ENCODE peak calls at places on chromosomes 2 and 18, in ten cellular contexts. V, M, H, W, B, F, R, E, K and D are unnamed samples.

GRCh38 chr2:112031473-112031872 is 23.6 kb upstream of the TMEM87B start:
- DNase-seq in E (no peak), F (no peak), M (no peak), B (no peak), W (peak), H (peak), R (no peak), V (no peak), K (no peak), D (no peak)

GRCh38 chr2:4976407-4976806 is 715.8 kb upstream of the SOX11 start:
- DNase-seq in M (no peak), F (no peak), E (no peak), K (no peak), R (no peak), H (no peak), V (no peak), W (no peak), B (no peak), D (no peak)

GRCh38 chr2:120381661-120382060 is 35.7 kb downstream of the INHBB start:
- DNase-seq in R (no peak), E (no peak), B (no peak), F (no peak), H (no peak), V (no peak), K (peak), M (no peak), W (no peak), D (no peak)

GRCh38 chr2:105789745-105790466 is 45.2 kb downstream of the NCK2 start:
- DNase-seq in E (peak), F (no peak), M (no peak), B (peak), V (no peak), H (peak), R (no peak), W (peak), K (no peak), D (no peak)

GRCh38 chr2:31237348-31238017 is 3.5 kb downstream of the EHD3 start:
- DNase-seq in H (no peak), V (no peak), K (no peak), E (no peak), B (no peak), R (no peak), M (no peak), F (no peak), W (no peak), D (no peak)

GRCh38 chr2:171522057-171522803 is at the start of gene CYBRD1:
- DNase-seq in K (peak), R (peak), V (peak), E (peak), F (peak), M (no peak), H (peak), W (peak), B (peak), D (no peak)

GRCh38 chr2:79982445-79982844 is 322.1 kb downstream of the LRRTM1 start:
- DNase-seq in M (no peak), H (no peak), V (no peak), E (peak), W (no peak), F (peak), K (no peak), R (peak), B (no peak), D (no peak)

GRCh38 chr2:197107291-197108269 is 181.1 kb upstream of the PGAP1 start:
- DNase-seq in K (no peak), W (peak), F (no peak), V (peak), E (no peak), R (no peak), H (peak), M (no peak), B (no peak), D (no peak)

GRCh38 chr18:12686100-12686499 is 16.4 kb downstream of the CEP76 start:
- DNase-seq in M (no peak), B (no peak), H (peak), V (no peak), F (no peak), K (no peak), R (no peak), E (peak), W (no peak), D (no peak)
- TF ChIP-seq CTCF in M (no peak), B (peak), H (no peak), V (no peak), F (no peak), K (no peak), R (peak), E (no peak), W (no peak), D (no peak)

GRCh38 chr2:53859354-53860159 is at the start of gene GPR75:
- DNase-seq in F (peak), W (no peak), E (no peak), V (no peak), K (peak), R (no peak), B (no peak), H (peak), M (no peak), D (no peak)
- H3K4me3 ChIP-seq in F (no peak), W (peak), E (no peak), V (peak), K (no peak), R (no peak), B (no peak), H (peak), M (peak), D (peak)

GRCh38 chr2:65033178-65033577 is 23.0 kb upstream of the CEP68 start:
- DNase-seq in E (no peak), H (peak), V (no peak), W (no peak), K (no peak), R (peak), F (no peak), B (no peak), M (no peak), D (no peak)

GRCh38 chr2:65030933-65031332 is 25.3 kb upstream of the CEP68 start:
- DNase-seq in R (no peak), F (no peak), K (no peak), B (no peak), E (no peak), M (no peak), V (no peak), H (no peak), W (no peak), D (no peak)

GRCh38 chr2:65030481-65030880 is 25.7 kb upstream of the CEP68 start:
- DNase-seq in F (no peak), E (no peak), K (no peak), B (peak), M (no peak), W (no peak), R (no peak), H (no peak), V (no peak), D (no peak)

GRCh38 chr2:65031341-65032015 is 24.7 kb upstream of the CEP68 start:
- DNase-seq in M (no peak), W (no peak), K (no peak), B (peak), E (no peak), V (no peak), F (no peak), H (peak), R (no peak), D (no peak)

DNA sequence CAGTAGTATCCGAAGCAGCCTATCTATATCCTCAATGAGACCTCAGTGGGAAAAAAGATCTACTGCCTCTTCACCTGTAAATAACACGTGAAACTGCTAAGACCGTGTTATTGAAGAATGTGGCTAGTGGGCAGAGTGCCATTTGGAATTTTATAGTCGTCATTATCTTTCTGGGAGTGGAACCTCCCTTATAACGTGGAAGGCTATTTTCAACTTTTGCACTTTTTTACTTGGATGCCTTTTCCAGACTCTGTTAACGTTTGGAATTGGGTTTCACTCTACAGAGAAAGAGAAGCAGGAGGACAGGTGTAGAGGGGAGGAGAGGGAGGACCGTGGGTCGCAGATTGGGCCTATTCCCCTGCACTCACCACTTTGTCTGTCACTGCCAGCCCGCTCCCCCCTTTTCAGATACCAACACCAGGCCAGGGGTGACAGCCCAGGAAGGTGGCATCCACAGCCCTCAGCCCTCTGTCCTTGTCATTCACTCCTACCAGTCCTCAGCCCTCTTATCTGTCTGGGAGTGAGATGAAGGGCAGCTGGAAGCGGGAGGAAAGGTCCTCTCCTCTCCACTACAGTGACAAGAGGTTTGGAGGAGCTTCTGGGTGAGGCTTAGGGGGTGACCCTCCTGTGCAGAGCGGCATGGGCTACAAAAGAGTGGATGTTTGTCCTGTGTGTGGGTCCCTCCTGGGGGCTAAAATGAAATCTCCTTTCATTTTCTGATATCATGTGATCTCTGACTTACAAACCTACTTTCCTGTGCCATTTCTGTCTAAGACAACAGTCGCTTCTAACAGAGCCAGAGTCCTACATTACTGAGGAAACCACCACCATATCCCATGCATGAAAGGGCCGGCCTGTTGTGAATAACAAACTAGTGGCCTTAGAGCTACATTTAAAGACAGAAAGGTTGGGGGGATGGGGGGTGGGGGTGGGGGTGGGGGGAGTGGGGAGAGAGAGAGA is 23.9 kb upstream of the CEP68 start:
- DNase-seq in E (no peak), W (no peak), F (no peak), B (no peak), H (peak), K (no peak), R (no peak), M (no peak), V (no peak), D (no peak)
- TF ChIP-seq CTCF in E (no peak), W (no peak), F (no peak), B (no peak), H (no peak), K (no peak), R (no peak), M (no peak), V (no peak), D (no peak)

GRCh38 chr2:207683879-207684627 is 27.4 kb upstream of the CCNYL1 start:
- DNase-seq in R (no peak), K (no peak), V (peak), B (no peak), W (no peak), F (peak), M (no peak), E (no peak), H (peak), D (peak)
- H3K4me3 ChIP-seq in R (no peak), K (no peak), V (no peak), B (no peak), W (no peak), F (no peak), M (no peak), E (no peak), H (no peak), D (no peak)

GRCh38 chr2:231563378-231563961 is 29.2 kb upstream of the TEX44 start:
- DNase-seq in F (no peak), V (peak), M (no peak), B (no peak), E (peak), K (no peak), R (peak), W (no peak), H (peak), D (peak)
- TF ChIP-seq CTCF in F (peak), V (peak), M (no peak), B (peak), E (peak), K (peak), R (peak), W (peak), H (peak), D (peak)

DNA sequence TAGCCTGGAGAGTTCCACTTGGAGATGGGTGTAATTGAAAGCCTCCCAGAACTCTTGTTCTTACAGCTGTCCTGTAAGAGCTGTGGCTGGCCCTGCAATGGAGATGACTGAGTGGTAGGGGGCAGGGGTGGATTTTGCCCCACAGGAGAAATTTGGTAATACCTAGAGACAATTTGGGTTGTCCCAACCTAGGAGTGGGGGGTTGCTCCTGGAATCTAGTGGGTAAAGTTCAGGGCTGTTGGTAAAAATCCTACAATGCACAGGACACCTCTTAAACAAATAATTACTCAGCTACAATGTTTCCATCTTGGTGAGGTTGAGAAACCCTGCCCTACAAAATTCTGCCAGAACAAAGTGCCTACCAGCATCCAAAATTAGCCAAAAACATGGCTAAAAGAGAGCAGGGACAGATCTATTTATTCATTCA is 181.1 kb upstream of the SH3BP4 start:
- DNase-seq in W (no peak), E (no peak), B (no peak), V (no peak), M (no peak), K (no peak), F (no peak), R (no peak), H (no peak), D (no peak)
- H3K4me3 ChIP-seq in W (no peak), E (no peak), B (no peak), V (no peak), M (no peak), K (no peak), F (no peak), R (no peak), H (no peak), D (no peak)

DNA sequence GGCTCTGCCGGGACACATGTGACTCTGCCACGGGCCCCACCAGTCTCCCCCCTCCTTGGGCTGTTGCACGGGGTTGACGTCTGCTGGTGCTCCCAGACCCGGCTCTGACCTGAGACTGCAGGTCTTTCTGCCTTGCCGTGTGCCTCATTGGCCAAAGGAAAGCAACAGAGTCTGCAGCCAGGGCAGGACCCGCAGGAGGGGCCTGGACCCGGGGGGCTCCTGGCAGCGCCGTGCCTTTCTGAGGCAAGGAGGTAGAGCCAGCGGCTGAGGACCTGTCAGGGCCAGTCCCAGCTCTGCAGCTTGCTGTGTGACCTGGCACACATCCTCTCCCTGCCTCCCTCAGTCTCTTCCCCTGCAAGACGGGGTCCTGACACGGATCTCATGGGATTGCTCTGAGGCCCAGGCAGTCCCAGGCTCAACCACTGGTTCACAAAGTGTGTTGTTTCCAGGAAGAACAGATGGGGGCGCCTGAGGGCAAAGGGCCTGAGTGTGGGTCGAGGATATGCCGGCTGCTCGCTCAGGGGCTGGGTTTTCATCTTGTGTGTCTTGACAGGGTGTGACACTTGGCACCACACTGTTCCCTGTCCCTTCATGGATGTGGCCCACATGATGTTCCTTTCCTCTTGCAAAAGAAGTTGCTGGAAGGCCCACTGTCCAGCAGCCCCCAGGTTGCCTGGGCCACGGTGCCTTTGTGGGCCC is 9.0 kb downstream of the CAPN10 start:
- DNase-seq in H (no peak), W (no peak), K (peak), F (peak), E (peak), B (no peak), R (peak), V (no peak), M (no peak), D (no peak)
- TF ChIP-seq CTCF in H (peak), W (no peak), K (no peak), F (peak), E (peak), B (peak), R (peak), V (peak), M (no peak), D (peak)